ENCODE peak calls at places on chromosomes 16 and 17, in eight cellular contexts. P is neuronal stem cell, W is psoas muscle, Y is SK-N-SH, V is heart left ventricle, I is A673, E is mucosa of descending colon, Z is tibial nerve. S is an unnamed sample.
A peak's percentile ranks its signal among the peaks of the same experiment; 100 is the strongest.

GRCh38 chr16:86554917-86555762 is at the start of gene MTHFSD:
- DNase-seq in Y (peak; percentile 99), P (peak; percentile 91), I (peak; percentile 94), Z (peak; percentile 89), V (peak; percentile 95), E (peak; percentile 98), W (peak; percentile 98), S (peak; percentile 97)

GRCh38 chr17:49694847-49695697 is 12.7 kb downstream of the SLC35B1 start:
- DNase-seq in V (peak; percentile 52), P (peak; percentile 57), I (peak; percentile 49), W (peak; percentile 64), Y (peak; percentile 82), E (peak; percentile 73), Z (peak; percentile 65), S (peak; percentile 46)

GRCh38 chr16:48936811-48937210 is 326.8 kb upstream of the N4BP1 start:
- DNase-seq in I (no peak), V (no peak), Y (no peak), P (no peak), Z (no peak), E (no peak), W (no peak), S (no peak)

GRCh38 chr16:9061358-9061813 is 30.1 kb upstream of the HAPSTR1 start:
- DNase-seq in I (no peak), V (peak; percentile 65), E (no peak), Y (peak; percentile 30), W (peak; percentile 62), Z (no peak), P (no peak), S (no peak)

GRCh38 chr17:58340623-58340876 is 11.5 kb downstream of the SUPT4H1 start:
- DNase-seq in P (no peak), Y (no peak), E (no peak), Z (no peak), W (no peak), V (no peak), I (no peak), S (no peak)

GRCh38 chr16:4987580-4988374 is 29.6 kb downstream of the SEC14L5 start:
- DNase-seq in E (no peak), W (no peak), V (no peak), I (no peak), Z (no peak), P (no peak), Y (peak; percentile 73), S (no peak)

GRCh38 chr16:27446721-27447120 is 44.7 kb downstream of the IL21R start:
- DNase-seq in E (peak; percentile 45), W (no peak), Z (no peak), Y (no peak), V (no peak), P (no peak), I (no peak), S (peak; percentile 53)

GRCh38 chr17:49565948-49566491 is 9.7 kb upstream of the NXPH3 start:
- DNase-seq in Y (no peak), W (peak; percentile 91), P (no peak), Z (peak; percentile 81), I (no peak), E (no peak), V (peak; percentile 76), S (no peak)

GRCh38 chr16:3951861-3952332 is 71.4 kb upstream of the CREBBP start:
- DNase-seq in E (no peak), P (no peak), Z (no peak), V (no peak), Y (no peak), I (no peak), W (peak; percentile 19), S (no peak)

GRCh38 chr16:81748476-81749198 is 30.5 kb upstream of the PLCG2 start:
- DNase-seq in Z (no peak), V (no peak), P (no peak), W (no peak), Y (no peak), E (no peak), I (no peak), S (no peak)

GRCh38 chr17:19335951-19336631 is 26.4 kb downstream of the B9D1 start:
- DNase-seq in V (no peak), Z (no peak), W (no peak), P (no peak), Y (no peak), I (no peak), E (no peak), S (no peak)

GRCh38 chr16:4612977-4613635 is 1.6 kb downstream of the UBALD1 start:
- DNase-seq in W (no peak), I (no peak), V (no peak), P (no peak), Y (peak; percentile 48), E (no peak), Z (no peak), S (no peak)

GRCh38 chr16:234468-235305 is at the start of gene FAM234A:
- DNase-seq in W (peak; percentile 97), Y (peak; percentile 96), V (peak; percentile 95), Z (peak; percentile 92), I (peak; percentile 97), P (peak; percentile 95), E (peak; percentile 95), S (peak; percentile 98)

GRCh38 chr17:66822009-66822408 is 12.9 kb upstream of the CACNG5 start:
- DNase-seq in Z (no peak), E (no peak), W (no peak), V (no peak), I (no peak), Y (no peak), P (no peak), S (no peak)

GRCh38 chr17:16980813-16981731 is 9.2 kb upstream of the TNFRSF13B start:
- DNase-seq in Z (no peak), V (no peak), W (peak; percentile 40), E (peak; percentile 48), P (no peak), Y (no peak), I (no peak), S (no peak)

GRCh38 chr17:33874617-33875060 is 380.4 kb upstream of the CCL2 start:
- DNase-seq in Y (no peak), E (no peak), Z (no peak), P (no peak), I (no peak), W (no peak), V (peak; percentile 19), S (no peak)

GRCh38 chr17:16281351-16281750 is 64.3 kb downstream of the PIGL start:
- DNase-seq in V (no peak), W (no peak), Z (no peak), I (no peak), Y (no peak), P (no peak), E (no peak), S (no peak)

GRCh38 chr17:3953542-3953941 is 10.7 kb downstream of the ATP2A3 start:
- DNase-seq in Z (no peak), V (no peak), Y (no peak), P (no peak), E (no peak), W (no peak), I (no peak), S (no peak)

GRCh38 chr17:39823407-39824054 is 40.6 kb downstream of the IKZF3 start:
- DNase-seq in Y (no peak), I (no peak), E (no peak), W (no peak), Z (no peak), V (no peak), P (no peak), S (no peak)

GRCh38 chr17:7045492-7046126 is 1.7 kb upstream of the SLC16A11 start:
- DNase-seq in V (no peak), Y (peak; percentile 53), Z (no peak), W (no peak), E (no peak), I (peak; percentile 86), P (peak; percentile 71), S (no peak)

DNA sequence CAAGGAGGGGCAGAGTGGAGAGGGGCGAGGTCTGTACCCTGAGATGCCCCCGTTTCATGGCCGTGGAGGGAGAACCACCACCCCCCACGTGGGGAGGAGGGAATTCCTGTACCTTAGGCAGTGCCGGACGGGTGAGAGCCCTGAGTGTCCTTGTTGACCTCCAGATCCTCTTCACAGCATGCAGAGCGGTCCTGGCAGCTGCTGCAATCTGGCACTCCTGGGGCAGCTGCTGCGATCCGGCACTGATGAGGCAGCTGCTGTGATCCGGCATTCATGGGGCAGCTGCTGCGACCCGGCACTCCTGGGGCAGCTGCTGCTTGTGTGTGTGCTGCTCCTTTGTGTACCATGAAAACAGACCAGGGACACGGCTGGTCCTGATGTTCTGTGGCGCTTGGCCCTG is 12.7 kb downstream of the ZNF778 start:
- DNase-seq in I (no peak), Y (no peak), E (no peak), V (no peak), Z (no peak), P (no peak), W (peak; percentile 61), S (no peak)
- H3K9me3 ChIP-seq in I (peaks cover 20% of the 10 kb centered on the region), Y (no peaks in the 10 kb centered on the region), E (peaks cover 21% of the 10 kb centered on the region), V (no peaks in the 10 kb centered on the region), Z (peaks cover 13% of the 10 kb centered on the region), P (peaks cover 10% of the 10 kb centered on the region), W (no peaks in the 10 kb centered on the region), S (peaks cover 7% of the 10 kb centered on the region)

GRCh38 chr16:71443714-71444113 is 1.9 kb upstream of the TLE7 start:
- DNase-seq in P (no peak), Y (no peak), I (no peak), V (no peak), Z (no peak), W (no peak), E (no peak), S (no peak)

GRCh38 chr16:71453051-71453450 is 9.0 kb downstream of the ZNF23 start:
- DNase-seq in W (no peak), I (no peak), P (no peak), Y (no peak), E (no peak), Z (no peak), V (no peak), S (no peak)

GRCh38 chr16:71448274-71448866 is 6.5 kb upstream of the TLE7 start:
- DNase-seq in V (no peak), Y (no peak), W (no peak), P (no peak), E (no peak), Z (no peak), I (no peak), S (no peak)

GRCh38 chr16:71449020-71449419 is 7.2 kb upstream of the TLE7 start:
- DNase-seq in I (no peak), Z (no peak), E (no peak), W (no peak), P (no peak), Y (no peak), V (no peak), S (no peak)
- H3K9me3 ChIP-seq in I (peaks cover 54% of the 10 kb centered on the region), Z (peaks cover 100% of the 10 kb centered on the region), E (peaks cover 97% of the 10 kb centered on the region), W (peaks cover 95% of the 10 kb centered on the region), P (peaks cover 83% of the 10 kb centered on the region), Y (peaks cover 42% of the 10 kb centered on the region), V (peaks cover 24% of the 10 kb centered on the region), S (peaks cover 26% of the 10 kb centered on the region)

GRCh38 chr16:15979801-15980200 is 30.4 kb downstream of the ABCC1 start:
- DNase-seq in Z (no peak), W (no peak), P (no peak), I (no peak), E (no peak), V (no peak), Y (no peak), S (no peak)
- H3K9me3 ChIP-seq in Z (peaks cover 23% of the 10 kb centered on the region), W (no peaks in the 10 kb centered on the region), P (peaks cover 12% of the 10 kb centered on the region), I (peaks cover 8% of the 10 kb centered on the region), E (peaks cover 18% of the 10 kb centered on the region), V (no peaks in the 10 kb centered on the region), Y (peaks cover 8% of the 10 kb centered on the region), S (no peaks in the 10 kb centered on the region)

GRCh38 chr17:5097101-5097834 is 14.4 kb downstream of the ZNF232 start:
- DNase-seq in V (peak; percentile 78), Z (no peak), W (peak; percentile 75), Y (peak; percentile 72), I (peak; percentile 67), E (peak; percentile 57), P (peak; percentile 56), S (no peak)

GRCh38 chr17:5092139-5093010 is 14.1 kb downstream of the ZFP3 start:
- DNase-seq in W (no peak), Y (no peak), E (no peak), P (no peak), Z (no peak), V (no peak), I (no peak), S (no peak)
- H3K9me3 ChIP-seq in W (peaks cover 87% of the 10 kb centered on the region), Y (peaks cover 42% of the 10 kb centered on the region), E (peaks cover 100% of the 10 kb centered on the region), P (peaks cover 76% of the 10 kb centered on the region), Z (peaks cover 100% of the 10 kb centered on the region), V (peaks cover 50% of the 10 kb centered on the region), I (peaks cover 99% of the 10 kb centered on the region), S (peaks cover 57% of the 10 kb centered on the region)